ENCODE peak calls at places on chromosomes 11 and 22, in six cellular contexts. Q is cardiac fibroblast, D is A549, S is adipocyte, X is tibial artery, M is AG10803. Y is an unnamed sample.

GRCh38 chr11:70493891-70494290 is 95.6 kb downstream of the CTTN start:
- DNase-seq in Q (no peak), S (no peak), D (no peak), M (no peak), X (peak; percentile 32), Y (peak; percentile 26)

GRCh38 chr11:75668508-75669297 is at the start of gene MAP6:
- DNase-seq in X (no peak), Q (no peak), D (peak; percentile 21), S (peak; percentile 68), M (no peak), Y (no peak)

GRCh38 chr22:29972121-29972520 is 89.1 kb downstream of the MTMR3 start:
- DNase-seq in S (no peak), D (no peak), X (no peak), M (no peak), Q (no peak), Y (no peak)

GRCh38 chr11:763549-764321 is 13.6 kb downstream of the GATD1 start:
- DNase-seq in X (no peak), S (no peak), Q (no peak), M (no peak), D (no peak), Y (peak; percentile 75)

GRCh38 chr11:29452131-29452530 is 564.7 kb downstream of the KCNA4 start:
- DNase-seq in D (no peak), Q (peak; percentile 65), S (peak; percentile 15), X (no peak), M (peak; percentile 60), Y (no peak)

GRCh38 chr11:78420796-78421209 is 3.2 kb upstream of the GAB2 start:
- DNase-seq in D (no peak), Q (peak; percentile 76), M (peak; percentile 50), X (peak; percentile 84), S (peak; percentile 32), Y (peak; percentile 82)

GRCh38 chr11:2583605-2583958 is 116.2 kb downstream of the KCNQ1OT1 start:
- DNase-seq in X (peak; percentile 48), D (no peak), S (no peak), M (no peak), Q (no peak), Y (peak; percentile 68)

GRCh38 chr11:102280237-102280833 is 36.9 kb upstream of the BIRC3 start:
- DNase-seq in S (no peak), D (no peak), Q (no peak), M (no peak), X (no peak), Y (no peak)

GRCh38 chr11:106390078-106390477 is 312.6 kb downstream of the AASDHPPT start:
- DNase-seq in S (no peak), M (no peak), X (no peak), Q (no peak), D (no peak), Y (no peak)

GRCh38 chr11:76656571-76657081 is 13.9 kb downstream of the LRRC32 start:
- DNase-seq in X (peak; percentile 75), M (no peak), S (no peak), Q (peak; percentile 52), D (no peak), Y (peak; percentile 51)

GRCh38 chr22:44037519-44038370 is 13.6 kb downstream of the PARVB start:
- DNase-seq in X (peak; percentile 68), S (peak; percentile 83), M (peak; percentile 93), D (peak; percentile 66), Q (peak; percentile 87), Y (no peak)

DNA sequence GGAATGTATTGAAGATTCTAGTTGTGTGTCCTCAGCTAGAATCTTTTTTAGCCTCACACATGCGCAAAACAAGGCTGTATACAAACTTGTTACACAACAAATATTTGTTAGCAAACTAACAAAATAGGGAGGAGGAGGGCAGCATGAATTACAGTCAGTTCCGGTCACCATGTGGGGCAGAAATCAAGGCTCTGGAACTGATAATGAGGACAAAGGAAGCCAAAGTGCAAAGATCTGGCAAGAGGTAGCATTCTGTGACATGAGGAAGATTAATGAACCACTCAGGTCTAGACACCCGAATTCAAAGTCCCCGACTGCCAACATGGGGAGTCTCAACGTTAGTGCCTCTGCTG is 1.9 kb downstream of the SUN2 start:
- DNase-seq in M (no peak), S (no peak), Q (no peak), D (no peak), X (no peak), Y (no peak)
- H3K4me3 ChIP-seq in M (peak overlapping the region; percentile 18), S (peak overlapping the region; percentile 89), Q (no peak overlapping the region), D (no peak overlapping the region), X (peak overlapping the region; percentile 76), Y (peak overlapping the region; percentile 62)

GRCh38 chr11:85132839-85133238 is 494.3 kb downstream of the DLG2 start:
- DNase-seq in D (no peak), Q (no peak), X (no peak), S (peak; percentile 35), M (no peak), Y (no peak)
- H3K4me3 ChIP-seq in D (no peak overlapping the region), Q (no peak overlapping the region), X (peak overlapping the region; percentile 37), S (peak overlapping the region; percentile 73), M (no peak overlapping the region), Y (no peak overlapping the region)

DNA sequence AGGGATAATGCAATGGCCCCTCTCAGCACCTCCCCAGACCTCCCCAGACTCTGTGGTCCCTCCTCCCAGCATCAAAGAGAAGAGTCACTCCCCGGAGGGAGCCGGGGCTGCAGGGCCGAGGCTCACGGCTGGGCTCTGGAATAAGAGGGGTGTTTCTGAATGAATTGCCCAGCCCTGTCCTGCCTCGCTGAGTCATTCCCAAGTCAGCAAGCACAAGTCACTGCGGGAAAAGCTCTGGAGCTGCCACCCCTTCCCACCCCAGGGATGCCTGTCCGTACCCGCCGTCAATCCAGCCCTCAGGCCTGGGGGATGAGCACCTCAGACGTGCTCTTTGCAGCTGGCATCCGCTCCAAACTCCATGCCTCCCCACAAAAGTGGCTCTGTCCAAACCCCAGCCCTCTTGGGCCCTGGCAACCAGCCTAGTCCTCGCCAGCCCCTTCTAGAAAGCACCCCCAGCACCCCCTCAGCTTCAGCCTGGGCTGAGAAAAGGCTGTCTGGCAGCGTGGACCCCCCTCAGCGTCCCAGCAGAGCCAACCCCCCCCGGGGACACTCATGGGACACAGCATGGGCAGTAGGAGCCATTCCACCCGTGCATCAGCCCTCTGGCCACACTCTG is 22.7 kb downstream of the CELSR1 start:
- DNase-seq in Q (peak; percentile 43), S (peak; percentile 61), X (no peak), M (peak; percentile 41), D (peak; percentile 72), Y (peak; percentile 60)
- H3K4me3 ChIP-seq in Q (no peak overlapping the region), S (no peak overlapping the region), X (no peak overlapping the region), M (no peak overlapping the region), D (peak overlapping the region; percentile 21), Y (no peak overlapping the region)

DNA sequence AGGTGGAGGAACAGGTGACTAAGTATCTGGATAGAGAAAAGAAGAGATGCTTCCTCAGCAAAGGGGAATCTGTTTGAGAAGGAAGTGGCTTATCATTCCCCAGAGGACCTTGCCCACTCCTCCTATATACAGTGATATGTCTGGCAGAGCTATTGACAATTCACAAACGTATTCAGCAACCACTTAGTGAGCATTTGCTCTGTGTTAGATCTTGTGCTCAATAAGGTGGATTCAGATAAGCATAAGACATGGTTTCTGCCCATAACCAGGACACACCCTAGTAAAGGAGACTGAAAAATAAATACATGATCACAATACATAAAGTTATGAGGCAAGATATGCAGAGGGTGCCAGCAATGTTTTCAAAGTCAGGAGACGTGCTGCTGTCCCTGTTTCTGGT is 1.4 kb downstream of the TMEM9B start:
- DNase-seq in M (no peak), S (peak; percentile 22), X (no peak), D (no peak), Q (no peak), Y (no peak)
- H3K4me3 ChIP-seq in M (peak overlapping the region; percentile 87), S (peak overlapping the region; percentile 92), X (peak overlapping the region; percentile 77), D (peak overlapping the region; percentile 78), Q (no peak overlapping the region), Y (peak overlapping the region; percentile 92)

DNA sequence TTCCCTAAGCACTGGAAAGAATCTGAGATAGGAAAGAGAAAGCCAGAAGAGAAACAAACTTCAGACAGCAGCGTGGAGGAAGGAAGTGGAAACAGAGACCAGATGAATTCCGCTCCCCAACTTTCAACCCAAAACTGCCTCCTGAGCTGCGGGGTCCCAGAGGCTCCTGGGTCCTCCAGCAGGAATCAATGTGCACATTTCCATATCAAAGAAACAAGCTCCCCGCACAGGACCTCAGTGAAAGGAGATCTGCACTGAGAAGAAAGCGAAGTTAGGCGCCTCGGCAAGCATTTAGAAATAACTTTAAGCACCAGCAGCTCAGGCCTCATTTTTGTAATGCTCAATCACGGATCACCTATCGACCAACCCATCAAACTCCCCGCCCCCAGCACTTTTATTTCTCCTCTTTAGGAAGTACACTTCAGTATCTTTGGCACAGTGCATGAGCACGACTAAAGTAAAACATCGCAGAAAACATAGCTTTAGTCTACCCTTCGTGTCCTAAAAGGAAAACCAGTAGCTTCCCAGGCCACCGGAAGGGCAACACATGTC is 245.5 kb downstream of the ETS1 start:
- DNase-seq in Q (no peak), M (no peak), X (no peak), S (no peak), D (no peak), Y (no peak)
- H3K4me3 ChIP-seq in Q (no peak overlapping the region), M (no peak overlapping the region), X (no peak overlapping the region), S (no peak overlapping the region), D (no peak overlapping the region), Y (no peak overlapping the region)

DNA sequence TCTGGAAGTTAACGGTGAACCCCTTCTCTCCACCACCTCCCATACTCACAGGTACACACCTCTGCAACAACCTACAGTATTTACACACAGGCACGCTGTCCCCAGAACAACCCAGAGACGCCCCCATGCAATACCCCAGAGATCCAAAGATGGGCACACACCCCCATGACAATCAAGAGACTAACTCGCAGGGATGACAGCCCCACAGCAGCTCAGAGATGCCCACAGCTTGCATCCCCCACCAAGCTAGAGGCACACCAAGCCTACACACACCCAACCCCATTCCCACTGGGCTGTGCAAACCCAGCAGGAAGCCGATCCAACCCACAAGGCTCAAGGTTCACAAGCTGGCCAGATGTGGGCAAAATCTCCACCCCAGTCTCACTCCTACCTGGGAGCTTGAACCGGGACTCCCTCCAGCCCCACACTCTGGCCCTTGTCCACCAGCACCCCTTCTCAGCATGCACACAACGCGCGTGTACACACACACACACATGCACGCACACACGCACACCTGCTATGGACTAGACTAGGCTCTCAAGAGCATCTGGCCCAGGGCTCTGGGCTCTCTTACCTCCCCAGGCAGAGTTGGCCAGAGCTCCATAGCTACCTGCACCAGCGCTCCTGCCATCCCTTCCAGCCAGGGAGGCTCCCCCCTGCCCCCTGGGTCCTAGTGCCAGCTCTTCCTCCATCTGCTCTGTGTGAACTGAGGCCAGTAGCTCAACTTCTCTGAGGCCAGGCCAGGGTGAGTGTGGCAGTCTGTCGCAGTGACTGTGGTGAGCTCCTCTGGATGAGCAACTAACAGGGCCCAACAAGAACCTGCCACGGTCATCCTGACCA is 11.5 kb downstream of the STARD10 start:
- DNase-seq in X (no peak), S (no peak), D (no peak), M (no peak), Q (no peak), Y (no peak)
- H3K4me3 ChIP-seq in X (peak overlapping the region; percentile 82), S (no peak overlapping the region), D (peak overlapping the region; percentile 59), M (peak overlapping the region; percentile 36), Q (peak overlapping the region; percentile 23), Y (peak overlapping the region; percentile 47)

DNA sequence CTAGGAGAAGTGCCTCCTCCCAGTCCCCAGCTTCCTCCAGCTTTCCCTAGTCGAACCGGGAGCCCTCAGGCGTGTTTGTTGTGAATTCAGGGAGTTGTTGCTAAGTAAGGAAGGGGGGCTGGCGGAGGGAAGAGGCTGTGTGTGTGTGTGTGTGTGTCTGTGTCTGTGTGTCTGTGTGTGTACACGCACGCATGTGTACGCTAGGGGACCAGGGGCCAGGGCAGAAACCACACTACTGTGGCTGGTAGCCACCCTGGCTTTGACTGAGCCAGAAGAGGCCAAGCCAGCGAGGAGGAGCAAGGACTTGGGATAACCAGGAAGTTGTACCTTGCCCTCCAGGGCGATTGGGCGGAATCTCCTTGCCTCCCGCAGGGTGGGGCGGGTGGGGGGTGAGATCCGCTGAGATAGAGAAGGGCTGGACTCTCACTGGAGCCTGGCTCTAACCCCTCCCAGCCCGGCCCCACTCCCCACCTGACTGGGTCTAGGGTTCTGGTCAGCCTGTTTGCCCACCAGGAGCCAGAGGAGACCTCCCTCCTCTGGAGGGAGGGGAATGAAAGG is 7.5 kb downstream of the BCL9L start:
- DNase-seq in D (no peak), S (peak; percentile 88), X (peak; percentile 92), Q (peak; percentile 98), M (peak; percentile 99), Y (peak; percentile 90)
- H3K4me3 ChIP-seq in D (peak overlapping the region; percentile 43), S (peak overlapping the region; percentile 76), X (peak overlapping the region; percentile 72), Q (peak overlapping the region; percentile 40), M (peak overlapping the region; percentile 99), Y (peak overlapping the region; percentile 43)

Y was measured in kidney.